ENCODE peak calls at places on chromosomes 4 and X, in seven cellular contexts. Y is fibroblast of the aortic adventitia, F is pancreas, N is OCI-LY7, X is heart left ventricle, C is left lung, B is lung. H is an unnamed sample.

GRCh38 chr4:150990993-150991392 is 24.1 kb downstream of the LRBA start:
- DNase-seq in Y (no peak), F (no peak), N (no peak), X (no peak), C (no peak), B (no peak), H (no peak)

GRCh38 chrX:121011254-121011653 is 25.7 kb upstream of the CT47A1 start:
- DNase-seq in Y (no peak), F (no peak), N (no peak), X (no peak), C (no peak), B (no peak), H (no peak)

GRCh38 chr4:28378109-28378830 is 1517.6 kb downstream of the STIM2 start:
- DNase-seq in Y (no peak), F (no peak), N (no peak), X (no peak), C (no peak), B (no peak), H (no peak)

GRCh38 chrX:21711848-21712197 is 46.1 kb downstream of the SMPX start:
- DNase-seq in Y (no peak), F (no peak), N (no peak), X (no peak), C (no peak), B (no peak), H (no peak)

GRCh38 chrX:9285342-9285771 is 179.5 kb upstream of the TBL1X start:
- DNase-seq in Y (no peak), F (no peak), N (no peak), X (no peak), C (no peak), B (no peak), H (no peak)

GRCh38 chr4:93147524-93148212 is 680.9 kb upstream of the ATOH1 start:
- DNase-seq in Y (no peak), F (no peak), N (no peak), X (no peak), C (no peak), B (no peak), H (no peak)

GRCh38 chrX:37078434-37078703 is 70.2 kb downstream of the FAM47C start:
- DNase-seq in Y (no peak), F (no peak), N (no peak), X (no peak), C (no peak), B (no peak), H (no peak)

GRCh38 chrX:87900320-87900908 is 382.8 kb downstream of the KLHL4 start:
- DNase-seq in Y (no peak), F (no peak), N (no peak), X (no peak), C (no peak), B (no peak), H (peak; percentile 48)

GRCh38 chrX:117998171-117998570 is 118.4 kb downstream of the KLHL13 start:
- DNase-seq in Y (no peak), F (no peak), N (no peak), X (no peak), C (no peak), B (no peak), H (no peak)

GRCh38 chrX:44705817-44706551 is 137.8 kb upstream of the DUSP21 start:
- DNase-seq in Y (no peak), F (no peak), N (no peak), X (no peak), C (no peak), B (no peak), H (no peak)

GRCh38 chr4:11053601-11054000 is 369.0 kb upstream of the CLNK start:
- DNase-seq in Y (no peak), F (no peak), N (no peak), X (no peak), C (no peak), B (no peak), H (no peak)

GRCh38 chrX:80388206-80388605 is 32.0 kb upstream of the TENT5D start:
- DNase-seq in Y (peak; percentile 71), F (no peak), N (no peak), X (no peak), C (no peak), B (no peak), H (no peak)

GRCh38 chr4:38488891-38489861 is 174.8 kb upstream of the KLF3 start:
- DNase-seq in Y (peak; percentile 71), F (no peak), N (no peak), X (no peak), C (no peak), B (no peak), H (no peak)

GRCh38 chr4:138540056-138540800 is 298.1 kb upstream of the SLC7A11 start:
- DNase-seq in Y (peak; percentile 15), F (no peak), N (no peak), X (no peak), C (no peak), B (no peak), H (no peak)

GRCh38 chr4:39312821-39313220 is 53.3 kb downstream of the RFC1 start:
- DNase-seq in Y (no peak), F (no peak), N (no peak), X (no peak), C (no peak), B (no peak), H (no peak)

GRCh38 chr4:184632842-184633241 is 16.4 kb downstream of the CASP3 start:
- DNase-seq in Y (no peak), F (no peak), N (no peak), X (no peak), C (no peak), B (no peak), H (no peak)

GRCh38 chrX:110915120-110915519 is 119.5 kb upstream of the CHRDL1 start:
- DNase-seq in Y (peak; percentile 77), F (no peak), N (no peak), X (no peak), C (no peak), B (no peak), H (no peak)

GRCh38 chr4:73705056-73705432 is 35.3 kb upstream of the CXCL8 start:
- DNase-seq in Y (peak; percentile 58), F (no peak), N (no peak), X (no peak), C (no peak), B (no peak), H (no peak)

GRCh38 chrX:55135171-55135570 is 46.4 kb downstream of the PAGE2 start:
- DNase-seq in Y (peak; percentile 58), F (no peak), N (peak; percentile 23), X (peak; percentile 9), C (no peak), B (no peak), H (peak; percentile 8)

GRCh38 chr4:11741190-11741652 is 312.5 kb upstream of the HS3ST1 start:
- DNase-seq in Y (peak; percentile 76), F (no peak), N (no peak), X (no peak), C (no peak), B (no peak), H (no peak)

GRCh38 chr4:37648084-37648817 is 37.9 kb downstream of the RELL1 start:
- DNase-seq in Y (peak; percentile 88), F (peak; percentile 64), N (no peak), X (peak; percentile 72), C (peak; percentile 73), B (peak; percentile 78), H (no peak)

GRCh38 chr4:109302366-109303140 is at the start of gene COL25A1:
- DNase-seq in Y (peak; percentile 14), F (peak; percentile 76), N (no peak), X (peak; percentile 50), C (peak; percentile 39), B (peak; percentile 47), H (peak; percentile 33)

GRCh38 chr4:28600958-28601357 is 1740.3 kb downstream of the STIM2 start:
- DNase-seq in Y (no peak), F (no peak), N (no peak), X (no peak), C (no peak), B (no peak), H (no peak)

GRCh38 chr4:124515591-124515990 is 196.9 kb downstream of the ANKRD50 start:
- DNase-seq in Y (no peak), F (no peak), N (no peak), X (no peak), C (no peak), B (no peak), H (peak; percentile 1)

GRCh38 chrX:137040113-137040794 is 6.5 kb upstream of the GPR101 start:
- DNase-seq in Y (no peak), F (no peak), N (no peak), X (no peak), C (no peak), B (no peak), H (no peak)

GRCh38 chr4:23631255-23631950 is 258.4 kb downstream of the PPARGC1A start:
- DNase-seq in Y (no peak), F (no peak), N (no peak), X (no peak), C (no peak), B (no peak), H (no peak)

GRCh38 chrX:47574096-47574553 is 8.1 kb upstream of the TIMP1 start:
- DNase-seq in Y (no peak), F (peak; percentile 58), N (no peak), X (no peak), C (no peak), B (no peak), H (no peak)
- H3K4me3 ChIP-seq in Y (no peak overlapping the region), F (no peak overlapping the region), N (no peak overlapping the region), X (peak overlapping the region; percentile 43), C (no peak overlapping the region), B (no peak overlapping the region), H (no peak overlapping the region)

DNA sequence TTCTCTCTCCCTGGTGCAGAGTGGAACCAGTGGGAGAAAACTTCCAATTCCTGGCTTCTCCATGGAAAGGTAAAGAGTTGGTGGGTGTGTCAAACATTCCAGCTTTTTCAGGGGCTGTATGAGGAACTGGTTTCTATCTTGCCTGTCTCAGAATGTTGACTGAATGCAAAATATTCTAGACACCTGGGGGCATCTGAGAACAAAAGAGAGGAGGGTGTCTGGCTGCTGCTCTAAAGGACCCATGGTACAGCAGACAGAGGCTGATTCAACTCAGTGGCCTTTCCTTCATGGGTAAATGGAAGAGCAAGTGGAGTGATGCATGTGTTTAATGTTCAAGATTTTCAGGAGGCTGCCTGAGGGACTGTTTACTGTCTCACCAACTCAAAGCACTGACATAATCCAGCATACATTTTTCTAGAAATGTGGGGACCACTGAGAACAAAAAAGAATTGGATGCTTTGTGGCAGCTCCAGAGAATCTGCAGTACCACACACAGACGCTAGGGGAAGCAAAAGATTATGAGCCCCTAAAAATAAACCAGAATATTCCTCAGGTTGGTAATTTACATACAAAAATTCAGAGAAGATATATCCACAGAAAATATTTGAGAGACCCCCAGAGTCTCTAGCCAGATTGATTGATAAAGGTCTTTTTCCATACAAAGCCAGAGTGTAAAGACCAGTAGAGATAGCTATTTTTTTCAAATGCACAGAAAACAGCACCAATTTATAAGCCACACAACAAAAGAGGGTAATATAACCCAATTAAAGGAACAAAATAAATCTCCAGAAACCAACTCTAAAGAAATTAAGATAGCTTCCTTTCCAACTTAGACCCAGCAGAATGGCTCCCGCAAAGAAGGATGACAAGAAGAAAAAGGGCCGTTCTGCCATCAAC is 48.0 kb upstream of the STARD8 start:
- DNase-seq in Y (peak; percentile 21), F (no peak), N (peak; percentile 2), X (no peak), C (no peak), B (no peak), H (no peak)
- TF ChIP-seq CTCF in Y (peak; percentile 85), F (peak; percentile 33), N (peak; percentile 70), X (peak; percentile 72), C (peak; percentile 50), B (peak; percentile 8), H (peak; percentile 41)

GRCh38 chr4:86359944-86360478 is at the start of gene MAPK10:
- DNase-seq in Y (peak; percentile 28), F (peak; percentile 61), N (peak; percentile 87), X (peak; percentile 59), C (peak; percentile 73), B (peak; percentile 58), H (peak; percentile 96)
- H3K4me3 ChIP-seq in Y (no peak within 1 kb of the TSS), F (peak within 1 kb of the TSS; percentile 31), N (peak within 1 kb of the TSS; percentile 45), X (peak within 1 kb of the TSS; percentile 27), C (no peak within 1 kb of the TSS), B (peak within 1 kb of the TSS; percentile 1), H (peak within 1 kb of the TSS; percentile 45)

GRCh38 chr4:148044889-148045352 is 313.0 kb downstream of the ARHGAP10 start:
- DNase-seq in Y (peak; percentile 38), F (no peak), N (peak; percentile 46), X (no peak), C (no peak), B (no peak), H (peak; percentile 74)
- TF ChIP-seq CTCF in Y (peak; percentile 26), F (no peak), N (peak; percentile 63), X (no peak), C (no peak), B (no peak), H (peak; percentile 18)

H was measured in GM12865.